ENCODE peak calls at places on chromosomes 13 and 19, in eight cellular contexts. One of them, this sample, is unnamed.

GRCh38 chr13:23020246-23020843 is 160.4 kb upstream of the SGCG start:
- DNase-seq in PC-3: peak
- DNase-seq in thoracic aorta: no peak
- DNase-seq in CD8-positive, alpha-beta T cell: no peak
- DNase-seq in NB4: peak
- DNase-seq in astrocyte of the spinal cord: peak
- DNase-seq in transverse colon: peak
- DNase-seq in fibroblast of the aortic adventitia: peak
- DNase-seq in this sample: peak

GRCh38 chr13:78602561-78603239 is 652 bp downstream of the POU4F1 start:
- DNase-seq in PC-3: no peak
- DNase-seq in thoracic aorta: no peak
- DNase-seq in CD8-positive, alpha-beta T cell: no peak
- DNase-seq in NB4: peak
- DNase-seq in astrocyte of the spinal cord: no peak
- DNase-seq in transverse colon: no peak
- DNase-seq in fibroblast of the aortic adventitia: no peak
- DNase-seq in this sample: no peak

GRCh38 chr19:9309974-9310446 is 372 bp upstream of the ZNF699 start:
- DNase-seq in PC-3: peak
- DNase-seq in thoracic aorta: peak
- DNase-seq in CD8-positive, alpha-beta T cell: no peak
- DNase-seq in NB4: peak
- DNase-seq in astrocyte of the spinal cord: no peak
- DNase-seq in transverse colon: peak
- DNase-seq in fibroblast of the aortic adventitia: peak
- DNase-seq in this sample: peak

GRCh38 chr13:43229506-43229905 is 206.1 kb downstream of the DNAJC15 start:
- DNase-seq in PC-3: peak
- DNase-seq in thoracic aorta: no peak
- DNase-seq in CD8-positive, alpha-beta T cell: no peak
- DNase-seq in NB4: no peak
- DNase-seq in astrocyte of the spinal cord: peak
- DNase-seq in transverse colon: no peak
- DNase-seq in fibroblast of the aortic adventitia: peak
- DNase-seq in this sample: no peak

GRCh38 chr19:601790-602189 is 12.1 kb downstream of the HCN2 start:
- DNase-seq in PC-3: no peak
- DNase-seq in thoracic aorta: no peak
- DNase-seq in CD8-positive, alpha-beta T cell: no peak
- DNase-seq in NB4: no peak
- DNase-seq in astrocyte of the spinal cord: no peak
- DNase-seq in transverse colon: no peak
- DNase-seq in fibroblast of the aortic adventitia: no peak
- DNase-seq in this sample: no peak

GRCh38 chr13:50128406-50129048 is 113.3 kb downstream of the KCNRG start:
- DNase-seq in PC-3: no peak
- DNase-seq in thoracic aorta: no peak
- DNase-seq in CD8-positive, alpha-beta T cell: no peak
- DNase-seq in NB4: no peak
- DNase-seq in astrocyte of the spinal cord: no peak
- DNase-seq in transverse colon: no peak
- DNase-seq in fibroblast of the aortic adventitia: no peak
- DNase-seq in this sample: no peak

GRCh38 chr19:912181-913079 is 589 bp downstream of the R3HDM4 start:
- DNase-seq in PC-3: no peak
- DNase-seq in thoracic aorta: no peak
- DNase-seq in CD8-positive, alpha-beta T cell: no peak
- DNase-seq in NB4: no peak
- DNase-seq in astrocyte of the spinal cord: no peak
- DNase-seq in transverse colon: no peak
- DNase-seq in fibroblast of the aortic adventitia: no peak
- DNase-seq in this sample: no peak

GRCh38 chr19:37943480-37943879 is 36.5 kb downstream of the SIPA1L3 start:
- DNase-seq in PC-3: no peak
- DNase-seq in thoracic aorta: no peak
- DNase-seq in CD8-positive, alpha-beta T cell: no peak
- DNase-seq in NB4: no peak
- DNase-seq in astrocyte of the spinal cord: no peak
- DNase-seq in transverse colon: peak
- DNase-seq in fibroblast of the aortic adventitia: no peak
- DNase-seq in this sample: no peak

GRCh38 chr19:37304190-37304883 is 66.6 kb upstream of the ZNF527 start:
- DNase-seq in PC-3: no peak
- DNase-seq in thoracic aorta: no peak
- DNase-seq in CD8-positive, alpha-beta T cell: no peak
- DNase-seq in NB4: no peak
- DNase-seq in astrocyte of the spinal cord: no peak
- DNase-seq in transverse colon: peak
- DNase-seq in fibroblast of the aortic adventitia: no peak
- DNase-seq in this sample: peak

GRCh38 chr19:29478578-29479565 is 46.9 kb upstream of the VSTM2B start:
- DNase-seq in PC-3: no peak
- DNase-seq in thoracic aorta: no peak
- DNase-seq in CD8-positive, alpha-beta T cell: no peak
- DNase-seq in NB4: peak
- DNase-seq in astrocyte of the spinal cord: no peak
- DNase-seq in transverse colon: no peak
- DNase-seq in fibroblast of the aortic adventitia: no peak
- DNase-seq in this sample: peak

GRCh38 chr13:83168575-83168974 is 713.7 kb downstream of the SLITRK1 start:
- DNase-seq in PC-3: no peak
- DNase-seq in thoracic aorta: no peak
- DNase-seq in CD8-positive, alpha-beta T cell: no peak
- DNase-seq in NB4: no peak
- DNase-seq in astrocyte of the spinal cord: peak
- DNase-seq in transverse colon: no peak
- DNase-seq in fibroblast of the aortic adventitia: peak
- DNase-seq in this sample: no peak

GRCh38 chr13:110187501-110188161 is 119.3 kb downstream of the COL4A1 start:
- DNase-seq in PC-3: peak
- DNase-seq in thoracic aorta: no peak
- DNase-seq in CD8-positive, alpha-beta T cell: no peak
- DNase-seq in NB4: no peak
- DNase-seq in astrocyte of the spinal cord: peak
- DNase-seq in transverse colon: no peak
- DNase-seq in fibroblast of the aortic adventitia: peak
- DNase-seq in this sample: no peak

GRCh38 chr13:113907637-113908617 is 44.1 kb upstream of the GAS6 start:
- DNase-seq in PC-3: no peak
- DNase-seq in thoracic aorta: no peak
- DNase-seq in CD8-positive, alpha-beta T cell: no peak
- DNase-seq in NB4: no peak
- DNase-seq in astrocyte of the spinal cord: peak
- DNase-seq in transverse colon: peak
- DNase-seq in fibroblast of the aortic adventitia: peak
- DNase-seq in this sample: no peak

GRCh38 chr19:35355851-35356460 is 2.3 kb upstream of the FFAR3 start:
- DNase-seq in PC-3: no peak
- DNase-seq in thoracic aorta: no peak
- DNase-seq in CD8-positive, alpha-beta T cell: no peak
- DNase-seq in NB4: no peak
- DNase-seq in astrocyte of the spinal cord: no peak
- DNase-seq in transverse colon: no peak
- DNase-seq in fibroblast of the aortic adventitia: no peak
- DNase-seq in this sample: no peak

GRCh38 chr19:45358213-45358792 is 12.1 kb downstream of the ERCC2 start:
- DNase-seq in PC-3: no peak
- DNase-seq in thoracic aorta: no peak
- DNase-seq in CD8-positive, alpha-beta T cell: no peak
- DNase-seq in NB4: no peak
- DNase-seq in astrocyte of the spinal cord: no peak
- DNase-seq in transverse colon: no peak
- DNase-seq in fibroblast of the aortic adventitia: no peak
- DNase-seq in this sample: no peak

GRCh38 chr13:109616021-109616420 is 170.4 kb downstream of the IRS2 start:
- DNase-seq in PC-3: peak
- DNase-seq in thoracic aorta: no peak
- DNase-seq in CD8-positive, alpha-beta T cell: no peak
- DNase-seq in NB4: no peak
- DNase-seq in astrocyte of the spinal cord: no peak
- DNase-seq in transverse colon: no peak
- DNase-seq in fibroblast of the aortic adventitia: no peak
- DNase-seq in this sample: no peak

GRCh38 chr19:35555301-35556005 is 8.0 kb downstream of the ATP4A start:
- DNase-seq in PC-3: peak
- DNase-seq in thoracic aorta: no peak
- DNase-seq in CD8-positive, alpha-beta T cell: no peak
- DNase-seq in NB4: peak
- DNase-seq in astrocyte of the spinal cord: peak
- DNase-seq in transverse colon: no peak
- DNase-seq in fibroblast of the aortic adventitia: peak
- DNase-seq in this sample: no peak

GRCh38 chr13:30257433-30258099 is 49.8 kb downstream of the KATNAL1 start:
- DNase-seq in PC-3: no peak
- DNase-seq in thoracic aorta: no peak
- DNase-seq in CD8-positive, alpha-beta T cell: no peak
- DNase-seq in NB4: no peak
- DNase-seq in astrocyte of the spinal cord: peak
- DNase-seq in transverse colon: no peak
- DNase-seq in fibroblast of the aortic adventitia: peak
- DNase-seq in this sample: no peak

GRCh38 chr19:2461751-2462634 is 5.2 kb upstream of the LMNB2 start:
- DNase-seq in PC-3: peak
- DNase-seq in thoracic aorta: no peak
- DNase-seq in CD8-positive, alpha-beta T cell: peak
- DNase-seq in NB4: no peak
- DNase-seq in astrocyte of the spinal cord: peak
- DNase-seq in transverse colon: peak
- DNase-seq in fibroblast of the aortic adventitia: peak
- DNase-seq in this sample: no peak

GRCh38 chr13:34933349-34933748 is 8.7 kb upstream of the NBEA start:
- DNase-seq in PC-3: peak
- DNase-seq in thoracic aorta: no peak
- DNase-seq in CD8-positive, alpha-beta T cell: no peak
- DNase-seq in NB4: no peak
- DNase-seq in astrocyte of the spinal cord: no peak
- DNase-seq in transverse colon: no peak
- DNase-seq in fibroblast of the aortic adventitia: no peak
- DNase-seq in this sample: no peak

GRCh38 chr13:77860621-77861020 is 58.0 kb downstream of the EDNRB start:
- DNase-seq in PC-3: peak
- DNase-seq in thoracic aorta: no peak
- DNase-seq in CD8-positive, alpha-beta T cell: no peak
- DNase-seq in NB4: peak
- DNase-seq in astrocyte of the spinal cord: peak
- DNase-seq in transverse colon: no peak
- DNase-seq in fibroblast of the aortic adventitia: peak
- DNase-seq in this sample: no peak

GRCh38 chr13:44112700-44113329 is 233.1 kb downstream of the LACC1 start:
- DNase-seq in PC-3: no peak
- DNase-seq in thoracic aorta: no peak
- DNase-seq in CD8-positive, alpha-beta T cell: no peak
- DNase-seq in NB4: no peak
- DNase-seq in astrocyte of the spinal cord: no peak
- DNase-seq in transverse colon: no peak
- DNase-seq in fibroblast of the aortic adventitia: no peak
- DNase-seq in this sample: no peak

GRCh38 chr19:19342086-19343015 is 21.7 kb downstream of the MAU2 start:
- DNase-seq in PC-3: peak
- DNase-seq in thoracic aorta: no peak
- DNase-seq in CD8-positive, alpha-beta T cell: no peak
- DNase-seq in NB4: peak
- DNase-seq in astrocyte of the spinal cord: peak
- DNase-seq in transverse colon: peak
- DNase-seq in fibroblast of the aortic adventitia: peak
- DNase-seq in this sample: peak

GRCh38 chr13:30355405-30355741 is 48.0 kb upstream of the KATNAL1 start:
- DNase-seq in PC-3: no peak
- DNase-seq in thoracic aorta: no peak
- DNase-seq in CD8-positive, alpha-beta T cell: peak
- DNase-seq in NB4: peak
- DNase-seq in astrocyte of the spinal cord: no peak
- DNase-seq in transverse colon: no peak
- DNase-seq in fibroblast of the aortic adventitia: no peak
- DNase-seq in this sample: peak

GRCh38 chr19:55112781-55113569 is 4.5 kb downstream of the PPP1R12C start:
- DNase-seq in PC-3: no peak
- DNase-seq in thoracic aorta: no peak
- DNase-seq in CD8-positive, alpha-beta T cell: no peak
- DNase-seq in NB4: no peak
- DNase-seq in astrocyte of the spinal cord: no peak
- DNase-seq in transverse colon: no peak
- DNase-seq in fibroblast of the aortic adventitia: no peak
- DNase-seq in this sample: no peak

GRCh38 chr13:41516166-41516565 is 58.8 kb downstream of the RGCC start:
- DNase-seq in PC-3: no peak
- DNase-seq in thoracic aorta: no peak
- DNase-seq in CD8-positive, alpha-beta T cell: no peak
- DNase-seq in NB4: no peak
- DNase-seq in astrocyte of the spinal cord: no peak
- DNase-seq in transverse colon: no peak
- DNase-seq in fibroblast of the aortic adventitia: no peak
- DNase-seq in this sample: no peak
- TF ChIP-seq CTCF in PC-3: no peak
- TF ChIP-seq CTCF in thoracic aorta: no peak
- TF ChIP-seq CTCF in CD8-positive, alpha-beta T cell: no peak
- TF ChIP-seq CTCF in NB4: no peak
- TF ChIP-seq CTCF in astrocyte of the spinal cord: no peak
- TF ChIP-seq CTCF in transverse colon: no peak
- TF ChIP-seq CTCF in fibroblast of the aortic adventitia: no peak
- TF ChIP-seq CTCF in this sample: no peak

GRCh38 chr13:106376411-106377112 is 158.9 kb downstream of the EFNB2 start:
- DNase-seq in PC-3: peak
- DNase-seq in thoracic aorta: no peak
- DNase-seq in CD8-positive, alpha-beta T cell: no peak
- DNase-seq in NB4: peak
- DNase-seq in astrocyte of the spinal cord: peak
- DNase-seq in transverse colon: no peak
- DNase-seq in fibroblast of the aortic adventitia: peak
- DNase-seq in this sample: no peak
- TF ChIP-seq CTCF in PC-3: no peak
- TF ChIP-seq CTCF in thoracic aorta: no peak
- TF ChIP-seq CTCF in CD8-positive, alpha-beta T cell: no peak
- TF ChIP-seq CTCF in NB4: peak
- TF ChIP-seq CTCF in astrocyte of the spinal cord: peak
- TF ChIP-seq CTCF in transverse colon: no peak
- TF ChIP-seq CTCF in fibroblast of the aortic adventitia: no peak
- TF ChIP-seq CTCF in this sample: no peak

GRCh38 chr13:26502826-26503225 is 54.7 kb upstream of the WASF3 start:
- DNase-seq in PC-3: peak
- DNase-seq in thoracic aorta: no peak
- DNase-seq in CD8-positive, alpha-beta T cell: no peak
- DNase-seq in NB4: no peak
- DNase-seq in astrocyte of the spinal cord: peak
- DNase-seq in transverse colon: no peak
- DNase-seq in fibroblast of the aortic adventitia: peak
- DNase-seq in this sample: no peak
- TF ChIP-seq CTCF in PC-3: no peak
- TF ChIP-seq CTCF in thoracic aorta: no peak
- TF ChIP-seq CTCF in CD8-positive, alpha-beta T cell: no peak
- TF ChIP-seq CTCF in NB4: no peak
- TF ChIP-seq CTCF in astrocyte of the spinal cord: no peak
- TF ChIP-seq CTCF in transverse colon: no peak
- TF ChIP-seq CTCF in fibroblast of the aortic adventitia: peak
- TF ChIP-seq CTCF in this sample: peak

DNA sequence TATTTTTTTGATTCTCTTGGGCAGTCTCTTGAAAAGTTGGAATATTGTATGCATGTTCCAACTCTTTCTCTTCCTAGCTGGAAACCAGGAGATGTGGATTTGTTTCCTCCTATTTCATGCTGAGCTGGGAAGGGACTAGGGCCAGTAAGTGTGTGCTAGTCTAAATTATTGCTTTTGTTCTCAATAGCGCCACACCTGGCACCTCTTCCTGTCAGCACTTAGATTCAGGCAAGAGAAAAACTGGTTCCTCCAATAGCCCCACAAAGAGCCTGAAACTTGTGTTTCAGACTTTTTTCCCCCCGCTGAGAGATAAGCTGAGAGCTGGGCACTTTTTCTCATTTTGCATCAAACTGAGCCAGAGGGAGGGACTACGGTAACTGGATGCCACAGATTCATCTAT is 353.4 kb downstream of the OLFM4 start:
- DNase-seq in PC-3: no peak
- DNase-seq in thoracic aorta: no peak
- DNase-seq in CD8-positive, alpha-beta T cell: no peak
- DNase-seq in NB4: no peak
- DNase-seq in astrocyte of the spinal cord: no peak
- DNase-seq in transverse colon: no peak
- DNase-seq in fibroblast of the aortic adventitia: no peak
- DNase-seq in this sample: no peak
- TF ChIP-seq CTCF in PC-3: no peak
- TF ChIP-seq CTCF in thoracic aorta: no peak
- TF ChIP-seq CTCF in CD8-positive, alpha-beta T cell: no peak
- TF ChIP-seq CTCF in NB4: no peak
- TF ChIP-seq CTCF in astrocyte of the spinal cord: no peak
- TF ChIP-seq CTCF in transverse colon: no peak
- TF ChIP-seq CTCF in fibroblast of the aortic adventitia: no peak
- TF ChIP-seq CTCF in this sample: peak

This sample was measured in progenitor cell of endocrine pancreas.